ENCODE peak calls at places on chromosomes 4 and X, in five cellular contexts. H is stimulated activated CD8-positive, alpha-beta memory T cell treated with anti-CD3 and anti-CD28 coated beads, Interleukin-2, amount 100 ng/mL, for 1 hour; L is NCI-H82; I is ACHN; R is lower lobe of right lung. P is an unnamed sample.

GRCh38 chrX:69101655-69102251 is 63.5 kb downstream of the PJA1 start:
- DNase-seq in R (no peak), I (no peak), L (no peak), H (no peak), P (no peak)

GRCh38 chr4:76187152-76187551 is 26.5 kb downstream of the SCARB2 start:
- DNase-seq in L (no peak), H (no peak), R (no peak), I (no peak), P (no peak)

GRCh38 chrX:38817004-38817703 is 15.9 kb downstream of the MID1IP1 start:
- DNase-seq in I (no peak), L (peak; percentile 20), R (peak; percentile 54), H (no peak), P (no peak)

GRCh38 chr4:26034849-26035248 is 120.8 kb downstream of the SMIM20 start:
- DNase-seq in L (no peak), I (no peak), R (no peak), H (no peak), P (no peak)

GRCh38 chr4:76147454-76148141 is 599 bp downstream of the NUP54 start:
- DNase-seq in H (no peak), I (peak; percentile 87), R (peak; percentile 72), L (peak; percentile 83), P (peak; percentile 14)

GRCh38 chrX:38860106-38861013 is 59.1 kb downstream of the MID1IP1 start:
- DNase-seq in I (no peak), L (no peak), H (no peak), R (no peak), P (no peak)

GRCh38 chr4:178351185-178351584 is 908.9 kb upstream of the AGA start:
- DNase-seq in L (no peak), I (no peak), R (no peak), H (no peak), P (no peak)

GRCh38 chrX:74133156-74133796 is 170.7 kb upstream of the ZCCHC13 start:
- DNase-seq in L (peak; percentile 79), I (peak; percentile 48), R (no peak), H (no peak), P (no peak)

GRCh38 chrX:23901065-23901464 is 6.7 kb downstream of the APOO start:
- DNase-seq in L (no peak), R (no peak), I (peak; percentile 70), H (no peak), P (no peak)

GRCh38 chrX:44105228-44105913 is 132.2 kb upstream of the NDP start:
- DNase-seq in R (no peak), L (peak; percentile 18), I (no peak), H (no peak), P (no peak)

GRCh38 chrX:103585421-103586313 is at the start of gene TCEAL4:
- DNase-seq in I (peak; percentile 11), L (peak; percentile 68), R (peak; percentile 74), H (no peak), P (no peak)

GRCh38 chrX:133668225-133668931 is 253.1 kb upstream of the GPC4 start:
- DNase-seq in H (no peak), I (no peak), R (no peak), L (no peak), P (no peak)

GRCh38 chrX:78455901-78456300 is 128.5 kb upstream of the CYSLTR1 start:
- DNase-seq in I (no peak), L (no peak), H (no peak), R (no peak), P (no peak)

P was measured in central memory CD8-positive, alpha-beta T cell.